ENCODE peak calls at places on chromosomes 2 and 18, in six cellular contexts. J, R, B, P, Z and L are unnamed samples.

GRCh38 chr18:56738184-56738583 is 87.0 kb downstream of the WDR7 start:
- DNase-seq in Z (no peak), P (no peak), B (no peak), J (no peak), R (no peak), L (no peak)

GRCh38 chr2:201264472-201265173 is 4.3 kb downstream of the CASP8 start:
- DNase-seq in P (no peak), B (no peak), R (no peak), J (peak; percentile 18), Z (no peak), L (no peak)

GRCh38 chr2:69375494-69376353 is 11.3 kb downstream of the GFPT1 start:
- DNase-seq in P (peak; percentile 4), B (peak; percentile 43), R (no peak), J (peak; percentile 27), Z (no peak), L (no peak)

GRCh38 chr2:173884403-173884802 is 80.8 kb downstream of the SP3 start:
- DNase-seq in R (peak; percentile 53), Z (no peak), P (peak; percentile 53), J (peak; percentile 32), B (peak; percentile 53), L (peak; percentile 9)

GRCh38 chr2:20619624-20620024 is 31.3 kb downstream of the HS1BP3 start:
- DNase-seq in J (no peak), P (peak; percentile 48), Z (no peak), R (no peak), B (peak; percentile 69), L (no peak)

GRCh38 chr2:188600536-188601210 is 309.0 kb downstream of the GULP1 start:
- DNase-seq in R (no peak), P (no peak), J (peak; percentile 82), Z (no peak), B (peak; percentile 67), L (no peak)

GRCh38 chr2:127012215-127012614 is 94.7 kb downstream of the BIN1 start:
- DNase-seq in B (no peak), J (no peak), Z (no peak), R (no peak), P (no peak), L (no peak)

GRCh38 chr2:231642631-231643493 is 50.2 kb downstream of the TEX44 start:
- DNase-seq in J (peak; percentile 94), R (peak; percentile 39), B (peak; percentile 97), P (peak; percentile 99), Z (no peak), L (no peak)

GRCh38 chr18:57497372-57498294 is 62.5 kb downstream of the ONECUT2 start:
- DNase-seq in B (peak; percentile 0), J (peak; percentile 24), R (no peak), Z (no peak), P (no peak), L (no peak)

GRCh38 chr2:239722760-239723448 is 302.2 kb downstream of the NDUFA10 start:
- DNase-seq in R (peak; percentile 20), Z (no peak), B (no peak), J (no peak), P (no peak), L (no peak)

GRCh38 chr18:47528343-47528742 is 276.9 kb upstream of the SKOR2 start:
- DNase-seq in J (no peak), R (no peak), Z (no peak), P (no peak), B (no peak), L (no peak)

GRCh38 chr2:214014551-214015230 is 396.2 kb upstream of the VWC2L start:
- DNase-seq in R (no peak), B (no peak), P (no peak), J (peak; percentile 5), Z (no peak), L (no peak)
- H4K91ac ChIP-seq in R (no peak overlapping the region), B (no peak overlapping the region), P (no peak overlapping the region), J (no peak overlapping the region), Z (no peak overlapping the region), L (no peak overlapping the region)

DNA sequence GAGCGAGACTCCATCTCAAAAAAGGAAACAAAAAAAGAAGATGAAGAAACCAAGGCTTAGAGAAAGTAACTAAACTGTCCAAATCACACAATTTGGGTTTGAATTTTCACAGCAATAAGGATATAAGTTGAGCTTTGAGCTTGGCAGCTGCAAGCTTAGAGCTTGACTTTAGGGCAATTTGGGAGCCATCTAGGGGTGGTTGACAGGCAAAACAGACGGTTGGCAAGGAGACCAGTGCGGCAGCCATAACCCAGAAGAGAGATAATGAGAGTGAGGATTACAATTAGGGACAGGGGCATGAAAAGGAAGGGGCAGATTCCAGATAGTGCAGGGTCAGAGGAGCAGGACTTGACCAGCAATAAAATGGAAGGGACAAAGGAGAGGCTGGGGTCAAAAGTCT is 382.2 kb upstream of the HNRNPA3 start:
- DNase-seq in B (no peak), J (no peak), P (no peak), R (peak; percentile 42), Z (no peak), L (peak; percentile 76)
- H4K91ac ChIP-seq in B (no peak overlapping the region), J (no peak overlapping the region), P (no peak overlapping the region), R (no peak overlapping the region), Z (no peak overlapping the region), L (no peak overlapping the region)

DNA sequence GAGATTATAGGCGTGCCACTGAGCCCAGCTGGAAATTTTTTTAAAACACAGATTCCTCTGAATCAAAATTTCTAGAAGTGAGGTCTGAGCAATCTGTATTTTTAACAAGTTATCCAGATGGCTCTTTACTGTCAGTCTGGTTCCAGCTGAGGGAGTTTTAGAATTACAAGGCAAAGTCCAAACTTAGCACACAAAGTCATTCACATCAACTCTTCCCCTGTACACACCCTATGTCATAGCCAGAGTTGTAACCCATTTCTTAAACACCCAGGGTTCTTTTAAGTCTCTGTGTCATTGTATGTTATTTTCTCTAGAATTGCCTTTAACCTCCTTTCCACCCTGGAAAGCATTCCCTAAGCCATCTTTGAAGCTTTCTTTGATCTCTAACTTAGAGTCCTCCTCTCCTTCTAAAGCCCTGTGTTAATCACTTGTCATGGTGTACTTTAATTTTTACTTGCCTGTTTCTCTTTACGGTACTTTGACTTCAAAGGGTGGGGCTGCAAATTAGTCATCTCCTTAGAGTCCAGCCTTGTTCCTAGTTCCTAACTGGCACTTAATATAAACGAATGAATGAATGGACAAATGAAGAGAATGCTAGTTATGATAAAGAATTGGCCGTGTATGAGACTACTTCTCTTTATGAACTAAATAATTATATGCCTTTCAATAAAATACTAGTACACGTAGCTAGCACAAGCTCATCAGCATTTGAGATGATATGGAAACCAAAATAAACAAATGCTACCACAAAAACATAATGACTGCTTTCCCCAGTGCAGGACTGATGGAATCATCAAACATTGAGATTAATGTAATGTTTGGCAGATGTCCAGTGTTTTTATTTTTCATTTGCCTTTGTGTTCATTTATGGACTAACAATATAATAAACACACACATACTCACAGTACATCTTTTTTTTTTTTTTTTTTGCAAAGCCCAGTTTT is 12.0 kb upstream of the ACTR3 start:
- DNase-seq in J (peak; percentile 61), P (no peak), R (no peak), Z (no peak), B (peak; percentile 74), L (no peak)
- H4K91ac ChIP-seq in J (no peak overlapping the region), P (no peak overlapping the region), R (no peak overlapping the region), Z (no peak overlapping the region), B (no peak overlapping the region), L (no peak overlapping the region)

GRCh38 chr18:3661121-3661520 is 211.1 kb downstream of the TGIF1 start:
- DNase-seq in P (no peak), R (no peak), J (no peak), Z (no peak), B (no peak), L (no peak)

GRCh38 chr18:3660719-3661118 is 210.7 kb downstream of the TGIF1 start:
- DNase-seq in R (no peak), B (no peak), Z (no peak), J (no peak), P (no peak), L (no peak)

GRCh38 chr18:3664563-3665178 is 214.7 kb downstream of the TGIF1 start:
- DNase-seq in R (no peak), J (no peak), P (no peak), Z (no peak), B (peak; percentile 54), L (peak; percentile 64)

GRCh38 chr18:3663870-3664512 is 214.0 kb downstream of the TGIF1 start:
- DNase-seq in P (no peak), J (no peak), R (no peak), B (no peak), Z (no peak), L (no peak)

DNA sequence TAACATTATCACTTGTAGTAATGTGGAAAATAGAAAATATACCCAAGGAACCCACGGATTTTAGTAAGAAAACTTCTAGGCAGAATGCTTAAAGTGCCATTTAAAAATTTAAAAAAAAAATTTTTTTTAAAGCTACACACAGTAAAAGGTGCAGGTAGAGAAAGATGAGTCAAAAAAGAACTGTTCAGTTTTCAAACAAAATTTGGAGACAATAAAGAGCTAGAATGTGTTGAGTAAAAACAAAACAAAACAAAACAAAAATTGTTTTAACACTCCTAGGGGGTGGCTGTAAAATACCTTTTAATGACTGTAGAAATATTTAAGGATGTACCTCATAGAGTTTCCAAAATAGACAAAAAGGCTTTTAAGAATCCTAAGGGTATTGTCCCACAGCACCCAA is 212.0 kb downstream of the TGIF1 start:
- DNase-seq in J (no peak), P (no peak), Z (no peak), R (no peak), B (no peak), L (no peak)
- H4K91ac ChIP-seq in J (no peak overlapping the region), P (no peak overlapping the region), Z (no peak overlapping the region), R (no peak overlapping the region), B (no peak overlapping the region), L (no peak overlapping the region)

GRCh38 chr18:37487400-37487831 is 78.2 kb downstream of the CELF4 start:
- DNase-seq in P (no peak), J (no peak), B (no peak), R (no peak), Z (no peak), L (no peak)
- H4K91ac ChIP-seq in P (no peak overlapping the region), J (no peak overlapping the region), B (no peak overlapping the region), R (no peak overlapping the region), Z (no peak overlapping the region), L (no peak overlapping the region)

GRCh38 chr2:48799605-48800004 is 44.1 kb upstream of the LHCGR start:
- DNase-seq in B (no peak), J (no peak), R (no peak), P (no peak), Z (no peak), L (no peak)
- H4K91ac ChIP-seq in B (no peak overlapping the region), J (no peak overlapping the region), R (no peak overlapping the region), P (no peak overlapping the region), Z (no peak overlapping the region), L (no peak overlapping the region)